ENCODE peak calls at places on chromosomes 6 and 20, in five cellular contexts. Q is fibroblast of lung, G is NCI-H1092 treated with DMSO at 0.1 percent for 48 hours, K is left cardiac atrium, L is NCI-H2107. X is an unnamed sample.

GRCh38 chr6:92922216-92922806 is 497.0 kb downstream of the EPHA7 start:
- DNase-seq in Q (no peak), G (no peak), K (no peak), L (no peak), X (no peak)

GRCh38 chr20:56914532-56914931 is 285.4 kb downstream of the TFAP2C start:
- DNase-seq in Q (no peak), G (no peak), K (no peak), L (no peak), X (no peak)

GRCh38 chr6:14658909-14659561 is 541.5 kb downstream of the CD83 start:
- DNase-seq in Q (no peak), G (no peak), K (no peak), L (no peak), X (no peak)

GRCh38 chr6:25842526-25842925 is 10.7 kb upstream of the SLC17A1 start:
- DNase-seq in Q (no peak), G (no peak), K (no peak), L (no peak), X (no peak)

GRCh38 chr6:44735631-44735963 is 348.1 kb downstream of the CDC5L start:
- DNase-seq in Q (no peak), G (no peak), K (no peak), L (no peak), X (no peak)

GRCh38 chr6:20237677-20238460 is 25.6 kb upstream of the MBOAT1 start:
- DNase-seq in Q (no peak), G (no peak), K (no peak), L (no peak), X (no peak)

GRCh38 chr20:44839481-44839880 is 29.1 kb upstream of the RIMS4 start:
- DNase-seq in Q (no peak), G (no peak), K (no peak), L (no peak), X (no peak)

GRCh38 chr6:37285861-37286311 is 27.9 kb upstream of the TMEM217 start:
- DNase-seq in Q (no peak), G (no peak), K (no peak), L (no peak), X (no peak)

GRCh38 chr6:138455746-138456392 is 43.4 kb downstream of the NHSL1 start:
- DNase-seq in Q (no peak), G (no peak), K (no peak), L (no peak), X (no peak)

GRCh38 chr6:158387578-158387977 is 75.3 kb downstream of the TULP4 start:
- DNase-seq in Q (no peak), G (no peak), K (no peak), L (no peak), X (no peak)

GRCh38 chr6:35253249-35253648 is 6.3 kb upstream of the ZNF76 start:
- DNase-seq in Q (no peak), G (no peak), K (no peak), L (no peak), X (no peak)

GRCh38 chr20:61623451-61623850 is 371.4 kb downstream of the CDH4 start:
- DNase-seq in Q (no peak), G (no peak), K (no peak), L (no peak), X (no peak)

GRCh38 chr6:43895656-43896055 is 125.6 kb downstream of the VEGFA start:
- DNase-seq in Q (no peak), G (no peak), K (no peak), L (no peak), X (no peak)

GRCh38 chr6:6780231-6780630 is 191.7 kb downstream of the LY86 start:
- DNase-seq in Q (no peak), G (no peak), K (no peak), L (no peak), X (no peak)

GRCh38 chr20:5845686-5846651 is 95.8 kb downstream of the SHLD1 start:
- DNase-seq in Q (peak; percentile 73), G (peak; percentile 72), K (no peak), L (no peak), X (no peak)

GRCh38 chr6:25034477-25034876 is 98.7 kb upstream of the RIPOR2 start:
- DNase-seq in Q (no peak), G (no peak), K (no peak), L (no peak), X (no peak)

GRCh38 chr20:36098364-36098763 is 56.2 kb upstream of the EPB41L1 start:
- DNase-seq in Q (peak; percentile 69), G (no peak), K (peak; percentile 33), L (no peak), X (no peak)

GRCh38 chr6:444653-445275 is 53.2 kb downstream of the IRF4 start:
- DNase-seq in Q (no peak), G (no peak), K (no peak), L (no peak), X (no peak)

GRCh38 chr20:17624070-17624469 is 54.2 kb downstream of the DSTN start:
- DNase-seq in Q (no peak), G (no peak), K (no peak), L (no peak), X (no peak)

GRCh38 chr6:139708342-139709199 is 334.1 kb upstream of the CITED2 start:
- DNase-seq in Q (peak; percentile 82), G (no peak), K (no peak), L (no peak), X (no peak)

GRCh38 chr20:45406260-45407066 is 1.6 kb upstream of the DBNDD2 start:
- DNase-seq in Q (no peak), G (peak; percentile 56), K (peak; percentile 85), L (no peak), X (peak; percentile 92)

GRCh38 chr6:34132486-34133185 is 13.3 kb downstream of the GRM4 start:
- DNase-seq in Q (peak; percentile 18), G (no peak), K (no peak), L (peak; percentile 36), X (no peak)

GRCh38 chr6:111980168-111980567 is 73.7 kb upstream of the CCN6 start:
- DNase-seq in Q (peak; percentile 72), G (no peak), K (peak; percentile 30), L (no peak), X (no peak)

GRCh38 chr6:13267142-13267621 is 61.2 kb downstream of the TBC1D7 start:
- DNase-seq in Q (no peak), G (no peak), K (no peak), L (no peak), X (no peak)

GRCh38 chr20:33822423-33822822 is 11.3 kb downstream of the CHMP4B start:
- DNase-seq in Q (no peak), G (no peak), K (no peak), L (no peak), X (no peak)

GRCh38 chr6:5302220-5302946 is 41.1 kb downstream of the FARS2 start:
- DNase-seq in Q (no peak), G (no peak), K (no peak), L (no peak), X (no peak)

GRCh38 chr20:31833130-31833930 is 12.1 kb downstream of the FOXS1 start:
- DNase-seq in Q (peak; percentile 43), G (no peak), K (peak; percentile 68), L (no peak), X (peak; percentile 76)

GRCh38 chr20:53133628-53134027 is 161.5 kb downstream of the TSHZ2 start:
- DNase-seq in Q (no peak), G (no peak), K (no peak), L (no peak), X (no peak)

GRCh38 chr6:22926613-22927348 is 357.4 kb downstream of the HDGFL1 start:
- DNase-seq in Q (no peak), G (no peak), K (no peak), L (no peak), X (no peak)

GRCh38 chr6:161169690-161170089 is 104.2 kb downstream of the AGPAT4 start:
- DNase-seq in Q (peak; percentile 60), G (peak; percentile 39), K (peak; percentile 38), L (peak; percentile 48), X (no peak)

GRCh38 chr6:34324738-34325444 is 67.6 kb downstream of the NUDT3 start:
- DNase-seq in Q (peak; percentile 78), G (no peak), K (peak; percentile 45), L (peak; percentile 60), X (no peak)

GRCh38 chr20:7637184-7637583 is 303.1 kb downstream of the HAO1 start:
- DNase-seq in Q (no peak), G (no peak), K (no peak), L (no peak), X (no peak)

GRCh38 chr6:83490177-83490576 is 22.2 kb upstream of the PRSS35 start:
- DNase-seq in Q (no peak), G (no peak), K (no peak), L (no peak), X (no peak)

GRCh38 chr6:163774485-163774884 is 360.0 kb downstream of the QKI start:
- DNase-seq in Q (no peak), G (no peak), K (no peak), L (no peak), X (no peak)

GRCh38 chr6:125748534-125749111 is 809 bp upstream of the HEY2 start:
- DNase-seq in Q (peak; percentile 33), G (no peak), K (no peak), L (no peak), X (peak; percentile 50)

GRCh38 chr6:33192105-33192646 is at the start of gene COL11A2:
- DNase-seq in Q (no peak), G (no peak), K (no peak), L (no peak), X (no peak)

GRCh38 chr6:112979830-112980229 is 632.7 kb downstream of the RFPL4B start:
- DNase-seq in Q (no peak), G (no peak), K (no peak), L (no peak), X (no peak)

GRCh38 chr6:72464246-72464645 is 157.6 kb upstream of the KCNQ5 start:
- DNase-seq in Q (peak; percentile 7), G (no peak), K (no peak), L (no peak), X (no peak)

GRCh38 chr6:129679758-129680157 is 30.2 kb downstream of the ARHGAP18 start:
- DNase-seq in Q (no peak), G (no peak), K (no peak), L (no peak), X (peak; percentile 57)

X was measured in D341Med.